ENCODE peak calls at places on chromosomes 12 and 14, in five cellular contexts. V, C, M, N and L are unnamed samples.

GRCh38 chr12:78431931-78432330 is 432.6 kb upstream of the SYT1 start:
- DNase-seq in V (no peak), C (peak), M (no peak), N (no peak), L (no peak)

GRCh38 chr14:76181546-76181945 is 29.8 kb downstream of the GPATCH2L start:
- DNase-seq in V (no peak), C (no peak), M (no peak), N (no peak), L (no peak)

GRCh38 chr14:71586131-71586893 is 345.9 kb upstream of the RGS6 start:
- DNase-seq in V (no peak), C (no peak), M (peak), N (no peak), L (no peak)

GRCh38 chr14:105929327-105930081 is 403.1 kb downstream of the TMEM121 start:
- DNase-seq in V (no peak), C (no peak), M (peak), N (no peak), L (no peak)

GRCh38 chr12:49982246-49983229 is 9.8 kb downstream of the AQP6 start:
- DNase-seq in V (no peak), C (no peak), M (no peak), N (no peak), L (no peak)

GRCh38 chr14:34120185-34120977 is 169.5 kb upstream of the EGLN3 start:
- DNase-seq in V (no peak), C (no peak), M (no peak), N (no peak), L (no peak)

GRCh38 chr14:53810221-53810620 is 146.4 kb downstream of the BMP4 start:
- DNase-seq in V (no peak), C (no peak), M (no peak), N (no peak), L (no peak)

GRCh38 chr12:101470939-101471338 is 4.2 kb upstream of the SPIC start:
- DNase-seq in V (no peak), C (no peak), M (no peak), N (no peak), L (no peak)

GRCh38 chr14:70018713-70019201 is 139.5 kb downstream of the SMOC1 start:
- DNase-seq in V (no peak), C (no peak), M (peak), N (peak), L (no peak)

GRCh38 chr12:64457036-64457435 is 5.1 kb downstream of the TBK1 start:
- DNase-seq in V (no peak), C (no peak), M (no peak), N (no peak), L (no peak)

GRCh38 chr14:65002586-65003210 is 16.0 kb downstream of the FNTB start:
- DNase-seq in V (no peak), C (no peak), M (no peak), N (no peak), L (no peak)

GRCh38 chr12:54397157-54397556 is 12.6 kb upstream of the ZNF385A start:
- DNase-seq in V (no peak), C (no peak), M (no peak), N (no peak), L (no peak)

GRCh38 chr12:106342397-106343212 is 14.9 kb upstream of the POLR3B start:
- DNase-seq in V (no peak), C (peak), M (peak), N (no peak), L (no peak)

GRCh38 chr14:64788706-64789105 is 84.5 kb downstream of the PLEKHG3 start:
- DNase-seq in V (no peak), C (peak), M (peak), N (no peak), L (no peak)

GRCh38 chr12:43206396-43206795 is 345.6 kb downstream of the ADAMTS20 start:
- DNase-seq in V (no peak), C (peak), M (no peak), N (no peak), L (no peak)

GRCh38 chr14:65261425-65261920 is 151.1 kb upstream of the FUT8 start:
- DNase-seq in V (no peak), C (no peak), M (no peak), N (no peak), L (no peak)

GRCh38 chr12:16384732-16385131 is 37.3 kb downstream of the MGST1 start:
- DNase-seq in V (no peak), C (no peak), M (no peak), N (no peak), L (no peak)

GRCh38 chr14:73173092-73173735 is 36.9 kb downstream of the PSEN1 start:
- DNase-seq in V (no peak), C (peak), M (no peak), N (no peak), L (no peak)

GRCh38 chr12:82880442-82880901 is 193.8 kb downstream of the TMTC2 start:
- DNase-seq in V (no peak), C (no peak), M (no peak), N (no peak), L (no peak)

DNA sequence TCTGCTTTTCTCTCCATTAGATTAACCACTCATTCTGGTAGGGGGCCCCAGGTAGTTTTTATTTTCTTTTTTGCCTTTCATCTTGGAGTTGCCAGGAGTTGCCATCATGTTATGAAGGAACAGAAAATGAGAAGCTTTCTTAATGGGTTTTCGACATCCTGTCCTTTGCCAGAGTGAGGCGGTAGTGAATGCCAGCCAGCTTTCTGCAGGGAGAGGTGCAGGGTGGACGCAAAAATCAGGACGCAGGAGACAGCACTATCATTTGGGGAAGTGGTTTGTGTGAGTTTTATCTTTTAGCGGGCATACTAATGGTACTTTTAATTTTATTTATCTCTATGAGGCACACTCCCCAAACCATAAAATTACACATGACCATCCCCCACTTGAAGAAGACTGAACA is 1.7 kb downstream of the RASSF8 start:
- DNase-seq in V (no peak), C (no peak), M (no peak), N (no peak), L (no peak)
- TF ChIP-seq CTCF in V (peak), C (peak), M (no peak), N (no peak), L (no peak)

GRCh38 chr12:121796855-121797751 is 3.6 kb upstream of the RHOF start:
- DNase-seq in V (no peak), C (no peak), M (peak), N (no peak), L (peak)
- TF ChIP-seq CTCF in V (peak), C (peak), M (peak), N (peak), L (no peak)

DNA sequence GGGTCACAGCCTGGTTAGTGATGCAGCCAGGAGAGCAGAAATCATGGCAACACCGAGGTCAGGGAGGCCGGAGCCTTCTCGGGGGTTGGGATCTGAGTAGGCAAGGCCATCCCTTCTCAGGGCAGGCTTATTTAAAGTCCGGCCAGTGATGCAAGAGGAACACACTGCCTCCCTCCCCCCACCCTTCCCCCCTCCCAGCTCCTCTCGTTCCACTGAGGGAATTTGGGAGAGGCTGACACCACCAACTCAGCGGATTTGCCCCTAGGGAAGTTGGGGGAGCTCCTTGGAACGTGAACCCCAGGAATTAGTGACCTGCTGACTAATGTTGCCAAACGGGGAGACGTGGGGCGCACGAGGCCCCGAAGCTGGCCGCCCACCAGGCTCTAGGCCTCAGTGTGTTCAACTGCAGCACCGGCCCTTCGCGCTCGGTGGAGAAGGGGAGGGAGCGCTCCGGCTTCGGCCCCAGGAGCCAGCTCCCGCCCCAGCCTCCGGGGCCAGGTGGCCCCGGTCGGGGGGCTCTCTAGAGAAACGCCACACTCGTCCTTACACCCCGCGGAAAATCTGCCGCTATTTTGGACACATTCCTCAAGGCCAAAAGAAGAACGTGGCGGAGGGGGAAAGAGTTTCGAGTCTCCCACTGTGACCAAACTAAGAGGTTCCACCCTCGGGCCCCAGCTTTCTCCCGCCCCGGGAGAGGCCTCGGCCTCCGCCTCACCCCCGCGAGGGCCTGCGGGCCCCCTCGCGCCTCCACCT is 1.6 kb downstream of the CTDSP2 start:
- DNase-seq in V (no peak), C (peak), M (peak), N (peak), L (no peak)
- TF ChIP-seq CTCF in V (no peak), C (no peak), M (no peak), N (no peak), L (no peak)

GRCh38 chr14:90556666-90557450 is 160.0 kb downstream of the CALM1 start:
- DNase-seq in V (no peak), C (no peak), M (no peak), N (no peak), L (no peak)
- TF ChIP-seq CTCF in V (no peak), C (no peak), M (no peak), N (no peak), L (no peak)

GRCh38 chr14:50061664-50062437 is 54.5 kb downstream of the VCPKMT start:
- DNase-seq in V (no peak), C (no peak), M (no peak), N (peak), L (no peak)

GRCh38 chr14:50063876-50064420 is 52.4 kb downstream of the VCPKMT start:
- DNase-seq in V (no peak), C (no peak), M (no peak), N (no peak), L (no peak)

GRCh38 chr14:50062438-50063039 is 53.8 kb downstream of the VCPKMT start:
- DNase-seq in V (no peak), C (peak), M (no peak), N (peak), L (no peak)

GRCh38 chr14:50059773-50060629 is 56.4 kb downstream of the VCPKMT start:
- DNase-seq in V (no peak), C (no peak), M (no peak), N (peak), L (no peak)

GRCh38 chr14:50060871-50061663 is 55.3 kb downstream of the VCPKMT start:
- DNase-seq in V (no peak), C (peak), M (peak), N (peak), L (peak)
- TF ChIP-seq CTCF in V (peak), C (peak), M (peak), N (no peak), L (no peak)

GRCh38 chr12:120234643-120235368 is 30.7 kb downstream of the PXN start:
- DNase-seq in V (no peak), C (peak), M (peak), N (peak), L (peak)
- TF ChIP-seq CTCF in V (peak), C (peak), M (peak), N (peak), L (no peak)

GRCh38 chr12:9940370-9940769 is 8.2 kb upstream of the CLEC2A start:
- DNase-seq in V (no peak), C (peak), M (no peak), N (no peak), L (no peak)
- TF ChIP-seq CTCF in V (peak), C (peak), M (no peak), N (no peak), L (no peak)